ENCODE peak calls at places on chromosomes 16 and 17, in nine cellular contexts. H is adipocyte; R is uterus; I is endodermal cell; L is fibroblast of villous mesenchyme; W is ovary; F is CD8-positive, alpha-beta T cell; Q is body of pancreas; V is epithelial cell of esophagus. X is an unnamed sample.

GRCh38 chr17:65783845-65784334 is 222.4 kb upstream of the AXIN2 start:
- DNase-seq in Q (no peak), L (peak), H (peak), R (no peak), F (no peak), W (no peak), V (peak), I (no peak), X (peak)

GRCh38 chr16:74015953-74016352 is 280.7 kb upstream of the PSMD7 start:
- DNase-seq in I (no peak), H (no peak), W (no peak), L (no peak), Q (no peak), R (no peak), V (no peak), F (no peak), X (no peak)

GRCh38 chr17:60388742-60389141 is 3.2 kb downstream of the USP32 start:
- DNase-seq in H (no peak), I (no peak), F (no peak), R (no peak), L (peak), W (no peak), Q (peak), V (no peak), X (no peak)

GRCh38 chr17:77462101-77462500 is 321.3 kb downstream of the SEC14L1 start:
- DNase-seq in Q (no peak), I (no peak), V (no peak), F (no peak), L (no peak), R (no peak), H (no peak), W (no peak), X (no peak)

GRCh38 chr16:89052191-89052787 is 41.4 kb upstream of the ACSF3 start:
- DNase-seq in H (no peak), F (no peak), R (no peak), V (no peak), L (no peak), Q (no peak), W (no peak), I (no peak), X (no peak)

GRCh38 chr17:32396343-32396742 is 46.4 kb downstream of the ZNF207 start:
- DNase-seq in I (no peak), L (no peak), W (no peak), F (no peak), V (no peak), R (no peak), Q (no peak), H (no peak), X (no peak)

GRCh38 chr17:50680126-50680525 is 27.6 kb downstream of the ANKRD40 start:
- DNase-seq in H (no peak), V (no peak), I (no peak), F (no peak), R (no peak), Q (no peak), W (no peak), L (no peak), X (no peak)

GRCh38 chr16:2035431-2036199 is 8.9 kb downstream of the NHERF2 start:
- DNase-seq in I (peak), L (peak), V (no peak), W (peak), R (peak), Q (peak), F (no peak), H (peak), X (peak)

GRCh38 chr17:2963332-2964027 is 99.9 kb downstream of the OR1D5 start:
- DNase-seq in W (no peak), H (no peak), Q (no peak), L (no peak), F (no peak), V (no peak), I (peak), R (no peak), X (no peak)

GRCh38 chr17:48470388-48471034 is 40.5 kb upstream of the SKAP1 start:
- DNase-seq in L (peak), V (no peak), R (no peak), H (no peak), W (no peak), Q (no peak), F (no peak), I (no peak), X (peak)

GRCh38 chr16:89315791-89316581 is 98.5 kb downstream of the ZNF778 start:
- DNase-seq in V (peak), F (peak), L (peak), Q (peak), H (no peak), R (no peak), W (no peak), I (no peak), X (peak)

GRCh38 chr16:77696149-77696548 is 26.2 kb upstream of the NUDT7 start:
- DNase-seq in V (no peak), R (no peak), W (no peak), Q (no peak), I (no peak), F (no peak), L (peak), H (no peak), X (no peak)

GRCh38 chr16:53651357-53651756 is 52.3 kb downstream of the RPGRIP1L start:
- DNase-seq in H (no peak), Q (no peak), V (no peak), W (no peak), F (no peak), L (no peak), R (no peak), I (peak), X (no peak)

GRCh38 chr17:41654908-41655607 is 30.7 kb upstream of the KRT17 start:
- DNase-seq in I (peak), F (no peak), H (no peak), V (peak), Q (no peak), R (no peak), L (no peak), W (no peak), X (no peak)

GRCh38 chr17:42754782-42755181 is 6.2 kb upstream of the RAMP2 start:
- DNase-seq in W (no peak), R (no peak), V (peak), Q (no peak), H (no peak), I (no peak), F (no peak), L (peak), X (no peak)

GRCh38 chr17:1228752-1229353 is 41.4 kb upstream of the BHLHA9 start:
- DNase-seq in L (no peak), Q (no peak), V (no peak), H (no peak), F (no peak), R (no peak), W (no peak), I (peak), X (no peak)

GRCh38 chr17:1229354-1229890 is 40.8 kb upstream of the BHLHA9 start:
- DNase-seq in W (peak), L (no peak), I (peak), F (peak), R (peak), Q (peak), H (peak), V (no peak), X (no peak)

GRCh38 chr17:1226308-1226707 is 43.9 kb upstream of the BHLHA9 start:
- DNase-seq in H (no peak), F (no peak), L (no peak), Q (no peak), R (no peak), V (no peak), W (no peak), I (no peak), X (no peak)

GRCh38 chr17:1227917-1228751 is 42.1 kb upstream of the BHLHA9 start:
- DNase-seq in I (peak), F (peak), W (no peak), Q (peak), V (no peak), L (no peak), R (no peak), H (no peak), X (no peak)

DNA sequence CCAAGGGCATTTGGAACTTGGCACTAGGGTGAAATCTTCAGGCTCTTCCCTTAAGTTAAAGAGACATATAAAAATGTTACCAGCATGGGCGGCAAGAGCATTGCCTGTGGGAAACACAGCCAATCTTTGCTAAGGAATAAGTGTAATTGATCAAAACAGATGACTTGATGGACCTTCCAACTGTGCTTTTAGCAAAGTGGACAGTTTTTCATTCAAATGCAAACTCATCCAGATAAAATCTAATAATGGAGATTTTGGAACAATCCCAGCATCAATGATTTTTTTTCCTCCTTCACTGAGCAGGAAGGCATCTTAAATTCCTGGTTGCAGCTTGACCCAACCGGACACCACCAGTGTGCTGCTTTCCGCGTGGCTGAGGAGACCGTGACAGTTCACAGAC is 42.9 kb upstream of the BHLHA9 start:
- DNase-seq in Q (no peak), H (no peak), I (no peak), R (no peak), F (no peak), W (no peak), V (no peak), L (no peak), X (no peak)
- H3K4me3 ChIP-seq in Q (no peak), H (no peak), I (peak), R (no peak), F (no peak), W (no peak), V (no peak), L (no peak), X (no peak)

DNA sequence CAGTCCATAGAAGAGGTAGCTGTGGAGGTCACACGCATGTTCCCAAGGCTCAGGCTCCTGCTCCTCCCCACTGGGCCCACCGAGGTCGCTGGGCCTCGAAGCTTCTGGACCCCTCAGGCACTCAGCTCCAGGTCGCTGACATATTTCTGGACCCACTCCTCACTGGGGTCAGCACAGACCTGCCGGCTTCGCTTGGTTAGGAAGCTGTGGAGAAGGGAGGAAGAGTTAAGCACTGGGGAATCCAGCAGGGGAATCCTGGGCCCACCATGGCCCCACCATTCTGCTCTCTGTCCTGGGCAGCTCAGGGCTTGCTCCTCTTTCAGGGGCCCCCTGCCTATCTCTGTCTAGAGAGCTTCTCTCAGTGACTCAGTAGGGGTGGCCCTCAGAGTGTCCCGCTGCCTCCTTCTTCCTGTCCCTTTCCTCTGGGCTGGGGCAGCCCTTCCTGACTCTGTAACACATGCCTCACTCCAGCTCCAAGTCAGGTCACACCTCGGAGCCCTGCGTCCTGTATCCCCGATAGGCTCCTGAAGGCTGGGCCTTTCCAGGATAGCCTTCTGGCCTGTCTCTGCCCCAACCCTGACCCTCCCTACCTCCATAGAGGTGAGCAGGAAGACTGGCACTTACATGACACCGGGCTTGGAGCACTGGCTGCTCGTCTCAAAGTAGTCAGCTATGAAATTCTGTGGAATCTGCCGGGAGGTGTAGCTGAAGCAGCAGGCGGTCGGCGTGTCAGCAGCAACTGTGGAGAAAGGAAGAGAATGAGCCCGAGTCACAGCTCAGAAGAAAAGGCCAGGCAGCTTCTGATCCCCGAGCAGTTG is 1.2 kb downstream of the CCL3 start:
- DNase-seq in F (no peak), R (no peak), W (no peak), Q (no peak), L (no peak), H (no peak), V (no peak), I (peak), X (no peak)
- H3K4me3 ChIP-seq in F (no peak), R (no peak), W (no peak), Q (no peak), L (no peak), H (no peak), V (no peak), I (no peak), X (no peak)

GRCh38 chr16:56632848-56633365 is 448 bp downstream of the MT1M start:
- DNase-seq in I (no peak), Q (no peak), H (no peak), R (no peak), L (no peak), V (no peak), W (no peak), F (no peak), X (no peak)
- H3K4me3 ChIP-seq in I (peak), Q (peak), H (peak), R (peak), L (peak), V (no peak), W (peak), F (no peak), X (peak)

GRCh38 chr16:69469807-69470561 is 45.6 kb downstream of the CYB5B start:
- DNase-seq in I (no peak), V (no peak), F (no peak), W (no peak), H (no peak), Q (no peak), R (no peak), L (no peak), X (no peak)
- H3K4me3 ChIP-seq in I (no peak), V (no peak), F (no peak), W (no peak), H (no peak), Q (no peak), R (no peak), L (no peak), X (no peak)

DNA sequence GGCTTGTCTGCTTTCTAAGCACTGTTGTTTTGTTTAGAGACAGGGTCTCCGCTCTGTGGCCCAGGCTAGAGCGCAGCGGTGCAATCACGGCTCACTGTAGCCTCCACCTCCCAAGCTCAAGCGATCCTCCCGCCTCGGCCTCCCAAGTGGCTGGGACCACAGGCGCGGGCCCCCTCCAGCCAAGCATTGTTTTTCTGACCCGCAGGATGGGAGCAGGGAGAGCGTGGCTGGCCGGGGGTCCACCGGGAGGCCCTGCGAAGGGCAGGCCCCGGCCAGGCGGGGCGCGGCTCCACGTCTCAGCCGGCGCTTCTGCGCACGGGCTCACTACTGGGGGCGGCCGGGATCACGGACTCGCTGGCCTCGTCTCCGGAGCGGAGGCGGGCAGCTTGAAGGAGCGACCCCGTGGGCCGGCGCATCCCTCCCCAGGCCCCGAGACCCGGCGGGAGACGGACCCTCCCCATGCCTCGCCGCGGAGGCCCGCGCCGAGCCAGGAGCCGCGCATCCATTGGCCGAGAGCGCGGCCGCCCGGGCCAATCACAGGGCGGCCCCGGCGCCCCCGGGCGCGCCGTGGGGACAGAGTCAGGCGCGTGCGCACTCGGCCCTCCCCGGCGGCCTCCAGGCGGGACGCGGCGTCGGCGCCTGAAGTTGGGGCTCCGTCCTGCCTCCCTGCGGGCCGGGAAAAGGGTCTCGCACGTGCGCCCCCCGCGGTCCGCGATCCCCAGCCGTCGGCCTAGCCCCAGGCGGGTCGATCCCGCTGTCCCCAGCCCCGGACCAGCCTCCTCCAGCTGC is 24.9 kb downstream of the ACTG1 start:
- DNase-seq in F (peak), V (peak), H (peak), Q (peak), R (peak), L (peak), W (peak), I (peak), X (peak)
- H3K4me3 ChIP-seq in F (peak), V (peak), H (peak), Q (peak), R (peak), L (peak), W (peak), I (peak), X (peak)

GRCh38 chr17:18116078-18116477 is 7.5 kb downstream of the MYO15A start:
- DNase-seq in Q (no peak), V (no peak), I (no peak), R (no peak), F (no peak), H (no peak), W (no peak), L (no peak), X (no peak)
- H3K4me3 ChIP-seq in Q (no peak), V (no peak), I (no peak), R (no peak), F (no peak), H (no peak), W (no peak), L (no peak), X (no peak)